ENCODE peak calls at places on chromosomes 7 and 10, in seven cellular contexts. B is sigmoid colon, K is HCT116, P is testis, V is body of pancreas, G is endothelial cell of umbilical vein, X is IMR-90. J is an unnamed sample.

GRCh38 chr7:42016517-42016916 is 220.5 kb downstream of the GLI3 start:
- DNase-seq in B (no peak), K (no peak), P (no peak), V (no peak), G (no peak), X (no peak), J (no peak)

GRCh38 chr7:5283421-5284303 is 919 bp downstream of the SLC29A4 start:
- DNase-seq in B (no peak), K (no peak), P (no peak), V (peak), G (no peak), X (no peak), J (no peak)

GRCh38 chr10:33805831-33806230 is 471.4 kb upstream of the NRP1 start:
- DNase-seq in B (no peak), K (no peak), P (no peak), V (no peak), G (no peak), X (no peak), J (no peak)

GRCh38 chr7:40306596-40306995 is 171.8 kb downstream of the SUGCT start:
- DNase-seq in B (no peak), K (no peak), P (no peak), V (no peak), G (peak), X (peak), J (no peak)

GRCh38 chr10:103470755-103471653 is 8.0 kb downstream of the CALHM3 start:
- DNase-seq in B (no peak), K (no peak), P (peak), V (no peak), G (no peak), X (no peak), J (peak)

GRCh38 chr10:67785098-67785497 is 52.9 kb downstream of the DNAJC12 start:
- DNase-seq in B (no peak), K (no peak), P (no peak), V (no peak), G (no peak), X (no peak), J (no peak)

GRCh38 chr10:112565434-112566053 is 118.5 kb downstream of the VTI1A start:
- DNase-seq in B (no peak), K (peak), P (peak), V (peak), G (peak), X (peak), J (peak)

GRCh38 chr10:17737021-17737965 is 14.7 kb upstream of the TMEM236 start:
- DNase-seq in B (no peak), K (no peak), P (no peak), V (peak), G (peak), X (peak), J (no peak)

GRCh38 chr10:98431016-98431415 is 15.7 kb downstream of the HPS1 start:
- DNase-seq in B (no peak), K (no peak), P (no peak), V (no peak), G (no peak), X (no peak), J (no peak)

GRCh38 chr7:112112822-112113255 is 93.4 kb downstream of the DOCK4 start:
- DNase-seq in B (no peak), K (no peak), P (peak), V (no peak), G (peak), X (peak), J (peak)

GRCh38 chr10:11149499-11149898 is 131.8 kb downstream of the CELF2 start:
- DNase-seq in B (no peak), K (no peak), P (no peak), V (no peak), G (no peak), X (no peak), J (no peak)

GRCh38 chr10:47376522-47377220 is 7.4 kb downstream of the ZNF488 start:
- DNase-seq in B (no peak), K (no peak), P (no peak), V (no peak), G (no peak), X (no peak), J (no peak)

GRCh38 chr7:70788276-70788675 is 343.7 kb upstream of the GALNT17 start:
- DNase-seq in B (no peak), K (no peak), P (no peak), V (no peak), G (no peak), X (no peak), J (no peak)

GRCh38 chr10:102072867-102073527 is 7.8 kb downstream of the HPS6 start:
- DNase-seq in B (peak), K (peak), P (peak), V (peak), G (peak), X (peak), J (peak)

GRCh38 chr7:95199779-95200558 is 124.4 kb downstream of the PON1 start:
- DNase-seq in B (peak), K (peak), P (peak), V (peak), G (peak), X (peak), J (no peak)

GRCh38 chr10:89702121-89702480 is 711 bp downstream of the KIF20B start:
- DNase-seq in B (no peak), K (no peak), P (no peak), V (no peak), G (no peak), X (peak), J (no peak)

GRCh38 chr10:89700914-89701237 is 514 bp upstream of the KIF20B start:
- DNase-seq in B (no peak), K (no peak), P (no peak), V (no peak), G (no peak), X (no peak), J (no peak)

GRCh38 chr10:89697946-89698345 is 3.4 kb upstream of the KIF20B start:
- DNase-seq in B (no peak), K (no peak), P (no peak), V (no peak), G (no peak), X (no peak), J (no peak)

GRCh38 chr10:89699581-89700064 is 1.8 kb upstream of the KIF20B start:
- DNase-seq in B (no peak), K (no peak), P (no peak), V (no peak), G (no peak), X (no peak), J (no peak)

DNA sequence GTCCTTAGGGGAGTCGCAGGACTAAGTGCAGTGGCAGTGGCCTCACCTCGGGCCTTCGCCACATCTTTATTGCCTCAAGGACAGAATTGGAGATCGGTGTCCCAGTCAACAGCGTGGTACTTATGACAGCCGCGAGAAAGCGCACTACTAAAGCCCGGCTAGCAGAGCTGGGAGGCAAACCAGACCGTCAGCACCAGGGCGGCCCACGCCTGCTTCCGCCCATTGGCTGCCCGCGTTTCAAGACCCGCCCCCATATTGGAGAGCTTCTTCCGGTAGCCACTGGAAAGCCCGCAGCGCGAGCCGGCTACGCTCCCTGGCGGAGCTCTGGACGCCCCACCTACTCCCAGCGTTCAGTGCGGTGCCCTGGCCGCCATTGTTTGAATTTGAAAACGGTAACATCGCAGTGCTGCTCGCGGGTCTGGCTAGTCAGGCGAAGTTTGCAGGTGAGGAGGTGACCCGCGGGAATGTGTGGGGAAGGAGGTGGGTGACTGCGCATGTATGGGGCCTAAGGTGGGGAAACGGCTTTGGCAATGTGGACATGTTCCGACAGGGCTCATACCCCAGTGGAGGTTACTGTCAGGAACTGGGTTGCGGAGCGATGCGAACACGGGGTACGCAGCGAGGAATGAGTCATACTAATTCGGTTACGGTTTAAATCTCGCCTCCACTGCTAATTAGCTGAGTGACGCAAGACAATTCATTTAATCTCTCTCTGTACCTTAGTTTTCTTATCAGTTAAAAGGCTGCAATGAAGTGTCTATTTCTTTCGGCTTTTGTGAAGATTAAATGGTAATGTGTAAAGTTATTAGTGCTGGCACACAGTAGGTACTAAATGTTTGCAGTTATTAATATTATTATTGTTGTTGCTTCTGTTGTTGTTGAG is at the start of gene KIF20B:
- DNase-seq in B (peak), K (peak), P (peak), V (peak), G (peak), X (peak), J (peak)
- TF ChIP-seq POLR2A in B (peak), K (peak), P (no peak), V (peak), G (peak), X (peak), J (no peak)

GRCh38 chr10:74178042-74178791 is 27.2 kb downstream of the ADK start:
- DNase-seq in B (no peak), K (no peak), P (no peak), V (no peak), G (no peak), X (no peak), J (no peak)
- H3K4me3 ChIP-seq in B (no peak), K (no peak), P (no peak), V (no peak), G (no peak), X (no peak), J (no peak)

GRCh38 chr7:100893910-100894763 is 1.6 kb downstream of the ACHE start:
- DNase-seq in B (peak), K (no peak), P (no peak), V (no peak), G (no peak), X (no peak), J (no peak)

GRCh38 chr7:100895956-100896742 is 461 bp upstream of the ACHE start:
- DNase-seq in B (peak), K (no peak), P (peak), V (no peak), G (no peak), X (no peak), J (peak)

GRCh38 chr7:100896743-100897051 is 1.0 kb upstream of the ACHE start:
- DNase-seq in B (no peak), K (no peak), P (no peak), V (no peak), G (no peak), X (no peak), J (no peak)

GRCh38 chr7:100895701-100895955 is at the start of gene ACHE:
- DNase-seq in B (no peak), K (no peak), P (no peak), V (no peak), G (no peak), X (no peak), J (no peak)

DNA sequence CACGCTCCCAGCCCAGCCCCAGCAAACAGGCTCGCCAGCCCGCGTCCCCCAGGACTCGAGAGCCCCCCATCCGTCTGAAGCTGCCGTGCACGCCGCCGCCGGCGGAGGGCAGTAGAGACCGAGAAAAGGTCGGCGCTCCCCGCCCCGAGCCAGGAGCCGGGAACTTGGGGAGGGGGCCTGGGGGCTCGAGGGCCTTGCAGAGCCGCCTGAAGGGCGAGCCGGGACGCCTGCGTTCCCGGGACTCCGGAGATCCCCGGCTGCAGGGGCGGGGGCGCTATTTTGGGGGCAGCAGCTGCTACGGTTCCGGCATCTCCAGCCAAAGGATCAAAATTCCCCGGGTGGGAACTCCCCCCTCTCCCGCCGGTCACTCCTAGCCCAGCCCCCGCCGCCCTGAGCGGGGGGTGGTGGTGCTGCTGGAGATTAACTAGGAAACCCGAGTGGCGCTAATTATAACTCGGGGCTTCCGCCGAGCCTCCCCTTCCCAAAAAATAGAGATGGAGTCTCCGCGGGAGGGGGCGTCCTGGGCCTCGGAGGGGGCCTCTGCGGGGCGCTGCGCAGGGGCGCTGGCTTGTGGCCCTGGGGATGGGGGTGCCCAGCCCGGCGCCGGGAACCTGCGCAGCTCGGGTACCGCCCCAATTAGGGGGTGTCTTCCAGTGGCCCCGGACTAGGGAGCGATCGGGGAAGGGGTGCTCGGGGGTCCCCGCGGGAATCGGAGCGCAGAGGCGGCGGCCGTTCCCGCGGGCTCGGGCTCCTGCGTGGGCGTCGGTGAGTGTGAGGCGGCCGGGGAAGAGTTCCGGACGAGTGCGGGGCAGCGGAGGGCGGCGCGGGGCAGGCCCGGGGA is 608 bp downstream of the ACHE start:
- DNase-seq in B (peak), K (no peak), P (peak), V (peak), G (no peak), X (no peak), J (peak)
- TF ChIP-seq CTCF in B (peak), K (no peak), P (peak), V (peak), G (peak), X (peak), J (no peak)

DNA sequence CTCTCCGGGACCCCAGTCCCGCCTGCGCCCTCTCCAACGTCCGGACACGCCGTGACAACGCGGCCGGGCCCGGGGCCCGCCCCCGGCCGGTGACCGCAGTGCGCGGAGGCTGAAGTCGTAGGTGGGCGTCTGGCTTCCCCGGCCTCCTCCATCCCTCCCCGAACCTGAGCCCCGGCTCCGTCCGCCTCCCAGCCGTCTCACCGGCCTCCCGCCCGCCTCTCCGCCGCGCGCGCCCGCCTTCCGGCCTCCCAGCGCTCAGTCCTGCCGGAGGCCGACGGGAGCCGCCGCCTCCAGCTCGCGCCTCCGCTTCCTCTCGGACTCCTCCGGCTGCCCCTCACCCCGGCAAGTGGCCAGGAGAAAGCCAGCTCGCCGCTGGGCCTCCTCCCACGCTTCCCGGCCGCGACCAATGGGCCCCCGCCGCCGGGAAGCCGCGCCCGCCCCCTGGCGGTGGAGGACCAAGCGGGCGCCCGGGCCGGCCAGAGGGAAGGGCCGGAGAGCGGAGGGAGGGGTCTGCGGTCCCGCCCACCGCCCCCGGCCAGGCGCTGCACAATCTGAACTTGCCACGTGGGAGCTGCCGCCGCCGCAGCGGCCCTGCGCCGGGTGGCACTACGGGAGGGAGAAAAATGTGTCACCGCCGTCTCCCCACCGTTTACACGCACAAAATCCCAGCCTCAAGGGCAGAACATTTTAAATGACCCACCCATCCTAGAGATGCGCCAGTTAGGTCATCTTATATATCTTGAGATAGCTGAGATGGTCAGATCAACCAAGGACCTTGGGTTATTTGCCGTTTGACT is at the start of gene FAM3C:
- DNase-seq in B (peak), K (peak), P (peak), V (peak), G (peak), X (peak), J (peak)
- TF ChIP-seq POLR2A in B (peak), K (peak), P (peak), V (peak), G (peak), X (peak), J (peak)

DNA sequence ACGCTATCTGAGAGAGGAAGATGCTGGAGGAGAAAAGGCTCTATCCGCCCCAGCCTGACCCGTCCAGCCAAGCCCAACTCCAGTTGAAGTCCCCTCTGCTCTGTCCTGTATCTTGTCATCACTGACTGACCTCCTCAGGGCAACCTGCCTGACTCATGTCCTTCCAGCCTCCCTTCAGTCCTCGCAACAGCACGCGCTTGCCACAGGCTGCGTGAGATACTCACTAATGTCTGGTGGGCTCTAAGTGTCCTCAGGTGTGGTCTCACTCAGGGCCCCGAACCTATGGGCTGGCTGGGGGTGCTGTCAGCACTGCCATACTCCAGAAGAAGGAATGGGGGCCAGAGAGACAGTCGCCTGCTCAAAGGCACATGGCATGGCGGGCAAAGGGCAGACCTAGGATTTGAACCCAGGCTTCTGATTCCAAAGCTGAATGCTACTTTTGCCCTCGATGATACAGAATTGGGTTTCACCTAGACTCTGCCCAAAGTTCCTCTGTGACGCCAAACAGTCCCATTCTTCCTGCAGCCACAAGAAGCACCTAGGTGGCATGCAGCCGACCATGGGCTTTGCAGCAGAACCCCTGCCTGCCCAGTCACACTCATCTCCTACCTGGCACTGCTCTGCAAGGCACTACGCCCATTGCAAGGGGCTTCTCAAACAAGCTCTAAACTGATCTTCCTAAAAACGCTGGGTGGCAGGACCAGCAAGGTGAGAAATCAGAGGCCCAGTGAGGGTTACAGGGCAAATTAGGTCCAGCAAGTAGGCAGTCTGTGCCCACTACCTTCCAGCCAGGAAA is 8.5 kb downstream of the FAM53B start:
- DNase-seq in B (no peak), K (no peak), P (no peak), V (no peak), G (no peak), X (no peak), J (peak)
- H3K4me3 ChIP-seq in B (no peak), K (no peak), P (no peak), V (no peak), G (no peak), X (no peak), J (no peak)

GRCh38 chr10:125782055-125782454 is 6.4 kb upstream of the MMP21 start:
- DNase-seq in B (no peak), K (no peak), P (no peak), V (no peak), G (no peak), X (no peak), J (no peak)
- TF ChIP-seq CTCF in B (no peak), K (no peak), P (no peak), V (no peak), G (no peak), X (no peak), J (no peak)

GRCh38 chr10:73647211-73647874 is 6.1 kb upstream of the MYOZ1 start:
- DNase-seq in B (peak), K (no peak), P (peak), V (peak), G (peak), X (no peak), J (peak)
- TF ChIP-seq POLR2A in B (no peak), K (no peak), P (no peak), V (no peak), G (peak), X (no peak), J (no peak)

J was measured in lower leg skin.